ENCODE peak calls at places on chromosomes 12 and 14, in seven cellular contexts. One of them, this sample, is unnamed.
A peak's percentile ranks its signal among the peaks of the same experiment; 100 is the strongest.

GRCh38 chr14:55801121-55801520 is 221.1 kb downstream of the KTN1 start:
- DNase-seq in GM12865: no peak
- DNase-seq in heart left ventricle: no peak
- DNase-seq in neural crest cell: no peak
- DNase-seq in AG04450: no peak
- DNase-seq in lower leg skin: no peak
- DNase-seq in fibroblast of lung: no peak
- DNase-seq in this sample: no peak

GRCh38 chr12:64551676-64552075 is 58.6 kb upstream of the RASSF3 start:
- DNase-seq in heart left ventricle: no peak
- DNase-seq in neural crest cell: no peak
- DNase-seq in lower leg skin: no peak
- DNase-seq in fibroblast of lung: no peak
- DNase-seq in AG04450: no peak
- DNase-seq in GM12865: no peak
- DNase-seq in this sample: no peak

GRCh38 chr12:104399750-104400612 is 56.8 kb upstream of the CHST11 start:
- DNase-seq in GM12865: no peak
- DNase-seq in neural crest cell: no peak
- DNase-seq in heart left ventricle: no peak
- DNase-seq in AG04450: no peak
- DNase-seq in fibroblast of lung: no peak
- DNase-seq in lower leg skin: no peak
- DNase-seq in this sample: no peak

GRCh38 chr12:113838896-113839295 is 127.2 kb downstream of the RBM19 start:
- DNase-seq in fibroblast of lung: no peak
- DNase-seq in lower leg skin: no peak
- DNase-seq in heart left ventricle: no peak
- DNase-seq in GM12865: no peak
- DNase-seq in AG04450: no peak
- DNase-seq in neural crest cell: no peak
- DNase-seq in this sample: no peak

GRCh38 chr12:73623421-73623820 is 914.2 kb upstream of the ATXN7L3B start:
- DNase-seq in neural crest cell: no peak
- DNase-seq in fibroblast of lung: no peak
- DNase-seq in heart left ventricle: no peak
- DNase-seq in GM12865: no peak
- DNase-seq in AG04450: no peak
- DNase-seq in lower leg skin: no peak
- DNase-seq in this sample: no peak

GRCh38 chr12:58502236-58502635 is 418.1 kb downstream of the LRIG3 start:
- DNase-seq in GM12865: no peak
- DNase-seq in AG04450: no peak
- DNase-seq in neural crest cell: peak; percentile 13
- DNase-seq in heart left ventricle: no peak
- DNase-seq in fibroblast of lung: peak; percentile 69
- DNase-seq in lower leg skin: no peak
- DNase-seq in this sample: no peak

GRCh38 chr12:42698213-42698612 is 108.7 kb upstream of the PRICKLE1 start:
- DNase-seq in lower leg skin: no peak
- DNase-seq in neural crest cell: no peak
- DNase-seq in heart left ventricle: no peak
- DNase-seq in GM12865: no peak
- DNase-seq in fibroblast of lung: peak; percentile 63
- DNase-seq in AG04450: no peak
- DNase-seq in this sample: no peak

GRCh38 chr12:81146228-81147225 is 68.6 kb downstream of the ACSS3 start:
- DNase-seq in heart left ventricle: no peak
- DNase-seq in GM12865: no peak
- DNase-seq in lower leg skin: no peak
- DNase-seq in AG04450: no peak
- DNase-seq in neural crest cell: no peak
- DNase-seq in fibroblast of lung: no peak
- DNase-seq in this sample: no peak

GRCh38 chr12:96194901-96195844 is 998 bp downstream of the ELK3 start:
- DNase-seq in lower leg skin: no peak
- DNase-seq in AG04450: peak; percentile 61
- DNase-seq in GM12865: peak; percentile 92
- DNase-seq in heart left ventricle: peak; percentile 67
- DNase-seq in neural crest cell: peak; percentile 31
- DNase-seq in fibroblast of lung: peak; percentile 94
- DNase-seq in this sample: peak; percentile 80

GRCh38 chr12:123916729-123917128 is 55.9 kb downstream of the CCDC92 start:
- DNase-seq in lower leg skin: no peak
- DNase-seq in GM12865: no peak
- DNase-seq in AG04450: no peak
- DNase-seq in fibroblast of lung: peak; percentile 48
- DNase-seq in heart left ventricle: no peak
- DNase-seq in neural crest cell: no peak
- DNase-seq in this sample: no peak

GRCh38 chr14:101723061-101723595 is 38.4 kb upstream of the PPP2R5C start:
- DNase-seq in AG04450: no peak
- DNase-seq in GM12865: no peak
- DNase-seq in neural crest cell: no peak
- DNase-seq in lower leg skin: peak; percentile 81
- DNase-seq in fibroblast of lung: no peak
- DNase-seq in heart left ventricle: no peak
- DNase-seq in this sample: no peak

GRCh38 chr12:2998789-2999264 is 39.6 kb downstream of the TEAD4 start:
- DNase-seq in heart left ventricle: peak; percentile 81
- DNase-seq in neural crest cell: no peak
- DNase-seq in fibroblast of lung: peak; percentile 90
- DNase-seq in AG04450: peak; percentile 44
- DNase-seq in GM12865: no peak
- DNase-seq in lower leg skin: no peak
- DNase-seq in this sample: no peak

GRCh38 chr12:32089156-32089950 is 17.3 kb upstream of the BICD1 start:
- DNase-seq in AG04450: no peak
- DNase-seq in lower leg skin: peak; percentile 32
- DNase-seq in neural crest cell: no peak
- DNase-seq in GM12865: no peak
- DNase-seq in heart left ventricle: no peak
- DNase-seq in fibroblast of lung: no peak
- DNase-seq in this sample: no peak

GRCh38 chr14:56881181-56881580 is 70.9 kb upstream of the OTX2 start:
- DNase-seq in lower leg skin: no peak
- DNase-seq in fibroblast of lung: no peak
- DNase-seq in AG04450: no peak
- DNase-seq in neural crest cell: no peak
- DNase-seq in heart left ventricle: no peak
- DNase-seq in GM12865: no peak
- DNase-seq in this sample: no peak

GRCh38 chr14:20986811-20987210 is 3.0 kb upstream of the METTL17 start:
- DNase-seq in heart left ventricle: no peak
- DNase-seq in fibroblast of lung: peak; percentile 97
- DNase-seq in GM12865: no peak
- DNase-seq in lower leg skin: no peak
- DNase-seq in AG04450: peak; percentile 75
- DNase-seq in neural crest cell: no peak
- DNase-seq in this sample: no peak

GRCh38 chr12:111368291-111368683 is 608 bp downstream of the PHETA1 start:
- DNase-seq in heart left ventricle: peak; percentile 58
- DNase-seq in lower leg skin: peak; percentile 89
- DNase-seq in GM12865: no peak
- DNase-seq in fibroblast of lung: no peak
- DNase-seq in neural crest cell: peak; percentile 14
- DNase-seq in AG04450: no peak
- DNase-seq in this sample: no peak

GRCh38 chr14:52949711-52950409 is 990 bp downstream of the FERMT2 start:
- DNase-seq in lower leg skin: no peak
- DNase-seq in neural crest cell: no peak
- DNase-seq in AG04450: no peak
- DNase-seq in GM12865: no peak
- DNase-seq in fibroblast of lung: peak; percentile 70
- DNase-seq in heart left ventricle: no peak
- DNase-seq in this sample: no peak

GRCh38 chr14:47270715-47271114 is 404.7 kb downstream of the MDGA2 start:
- DNase-seq in AG04450: no peak
- DNase-seq in GM12865: no peak
- DNase-seq in heart left ventricle: no peak
- DNase-seq in neural crest cell: no peak
- DNase-seq in fibroblast of lung: no peak
- DNase-seq in lower leg skin: no peak
- DNase-seq in this sample: no peak

GRCh38 chr12:76006028-76006916 is 25.3 kb downstream of the PHLDA1 start:
- DNase-seq in neural crest cell: no peak
- DNase-seq in fibroblast of lung: no peak
- DNase-seq in lower leg skin: no peak
- DNase-seq in AG04450: no peak
- DNase-seq in GM12865: no peak
- DNase-seq in heart left ventricle: no peak
- DNase-seq in this sample: no peak

DNA sequence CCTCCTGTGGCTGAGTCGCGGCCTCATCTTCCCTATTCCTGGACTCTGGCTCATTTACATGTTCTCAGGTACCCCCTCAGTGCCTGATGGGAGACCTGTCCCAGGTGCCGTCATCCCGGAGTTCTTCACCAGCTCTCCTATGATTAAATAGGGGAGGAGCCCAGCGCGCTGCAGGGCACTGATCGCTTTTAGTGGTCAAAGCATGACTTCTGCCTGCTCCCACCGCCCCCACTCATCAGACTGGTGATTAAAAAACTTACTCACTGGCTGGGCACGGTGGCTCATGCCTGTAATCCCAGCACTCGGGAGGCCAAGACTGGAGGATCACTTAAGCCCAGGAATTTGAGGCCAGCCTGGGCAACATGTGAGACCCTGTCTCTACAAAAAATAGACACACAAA is 85.9 kb downstream of the FOXN4 start:
- DNase-seq in heart left ventricle: no peak
- DNase-seq in lower leg skin: no peak
- DNase-seq in neural crest cell: no peak
- DNase-seq in GM12865: no peak
- DNase-seq in AG04450: no peak
- DNase-seq in fibroblast of lung: no peak
- DNase-seq in this sample: no peak
- TF ChIP-seq CTCF in heart left ventricle: no peak
- TF ChIP-seq CTCF in lower leg skin: no peak
- TF ChIP-seq CTCF in neural crest cell: no peak
- TF ChIP-seq CTCF in GM12865: no peak
- TF ChIP-seq CTCF in AG04450: no peak
- TF ChIP-seq CTCF in fibroblast of lung: no peak
- TF ChIP-seq CTCF in this sample: no peak

GRCh38 chr12:46517579-46517962 is 145.0 kb upstream of the SLC38A2 start:
- DNase-seq in GM12865: no peak
- DNase-seq in heart left ventricle: no peak
- DNase-seq in fibroblast of lung: no peak
- DNase-seq in AG04450: no peak
- DNase-seq in neural crest cell: no peak
- DNase-seq in lower leg skin: no peak
- DNase-seq in this sample: no peak
- TF ChIP-seq CTCF in GM12865: peak; percentile 27
- TF ChIP-seq CTCF in heart left ventricle: no peak
- TF ChIP-seq CTCF in fibroblast of lung: no peak
- TF ChIP-seq CTCF in AG04450: no peak
- TF ChIP-seq CTCF in neural crest cell: no peak
- TF ChIP-seq CTCF in lower leg skin: no peak
- TF ChIP-seq CTCF in this sample: no peak

GRCh38 chr14:22106700-22107697 is 433.4 kb upstream of the OR4E1 start:
- DNase-seq in neural crest cell: no peak
- DNase-seq in heart left ventricle: no peak
- DNase-seq in lower leg skin: no peak
- DNase-seq in fibroblast of lung: no peak
- DNase-seq in GM12865: no peak
- DNase-seq in AG04450: no peak
- DNase-seq in this sample: no peak
- TF ChIP-seq CTCF in neural crest cell: peak; percentile 35
- TF ChIP-seq CTCF in heart left ventricle: no peak
- TF ChIP-seq CTCF in lower leg skin: no peak
- TF ChIP-seq CTCF in fibroblast of lung: no peak
- TF ChIP-seq CTCF in GM12865: no peak
- TF ChIP-seq CTCF in AG04450: no peak
- TF ChIP-seq CTCF in this sample: no peak

GRCh38 chr14:64772394-64772950 is 68.2 kb downstream of the PLEKHG3 start:
- DNase-seq in AG04450: no peak
- DNase-seq in GM12865: no peak
- DNase-seq in lower leg skin: no peak
- DNase-seq in neural crest cell: no peak
- DNase-seq in heart left ventricle: no peak
- DNase-seq in fibroblast of lung: no peak
- DNase-seq in this sample: no peak
- TF ChIP-seq CTCF in AG04450: no peak
- TF ChIP-seq CTCF in GM12865: no peak
- TF ChIP-seq CTCF in lower leg skin: no peak
- TF ChIP-seq CTCF in neural crest cell: no peak
- TF ChIP-seq CTCF in heart left ventricle: no peak
- TF ChIP-seq CTCF in fibroblast of lung: no peak
- TF ChIP-seq CTCF in this sample: no peak

DNA sequence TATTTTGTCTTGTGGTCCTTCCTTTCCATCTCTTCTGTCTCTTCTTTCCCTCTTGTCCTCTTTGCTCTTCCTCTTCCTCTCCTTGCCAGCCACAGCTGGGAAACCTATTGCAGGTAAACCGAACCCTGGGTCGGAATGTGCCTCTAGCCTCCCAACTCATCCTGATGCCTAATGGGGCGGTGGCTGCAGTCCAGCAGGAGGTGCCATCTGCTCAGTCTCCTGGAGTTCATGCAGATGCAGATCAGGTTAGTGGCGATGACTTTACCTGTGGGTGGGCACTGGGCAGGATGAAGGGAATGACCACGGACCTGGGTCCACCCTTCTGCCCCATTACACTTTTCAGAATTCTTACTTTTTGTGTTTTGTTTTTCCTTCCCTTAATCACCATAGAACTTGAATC is 8.2 kb downstream of the PHC1 start:
- DNase-seq in AG04450: no peak
- DNase-seq in heart left ventricle: no peak
- DNase-seq in neural crest cell: no peak
- DNase-seq in fibroblast of lung: no peak
- DNase-seq in GM12865: no peak
- DNase-seq in lower leg skin: no peak
- DNase-seq in this sample: no peak
- TF ChIP-seq CTCF in AG04450: no peak
- TF ChIP-seq CTCF in heart left ventricle: no peak
- TF ChIP-seq CTCF in neural crest cell: no peak
- TF ChIP-seq CTCF in fibroblast of lung: no peak
- TF ChIP-seq CTCF in GM12865: no peak
- TF ChIP-seq CTCF in lower leg skin: no peak
- TF ChIP-seq CTCF in this sample: no peak

GRCh38 chr12:128418944-128419343 is 152.0 kb downstream of the TMEM132C start:
- DNase-seq in lower leg skin: no peak
- DNase-seq in neural crest cell: no peak
- DNase-seq in GM12865: no peak
- DNase-seq in AG04450: no peak
- DNase-seq in heart left ventricle: no peak
- DNase-seq in fibroblast of lung: no peak
- DNase-seq in this sample: no peak
- TF ChIP-seq CTCF in lower leg skin: no peak
- TF ChIP-seq CTCF in neural crest cell: no peak
- TF ChIP-seq CTCF in GM12865: no peak
- TF ChIP-seq CTCF in AG04450: no peak
- TF ChIP-seq CTCF in heart left ventricle: no peak
- TF ChIP-seq CTCF in fibroblast of lung: no peak
- TF ChIP-seq CTCF in this sample: no peak

GRCh38 chr14:39432619-39433451 is 602 bp upstream of the FBXO33 start:
- DNase-seq in fibroblast of lung: peak; percentile 85
- DNase-seq in AG04450: no peak
- DNase-seq in heart left ventricle: peak; percentile 94
- DNase-seq in lower leg skin: peak; percentile 97
- DNase-seq in neural crest cell: peak; percentile 70
- DNase-seq in GM12865: peak; percentile 92
- DNase-seq in this sample: peak; percentile 80
- TF ChIP-seq CTCF in fibroblast of lung: no peak
- TF ChIP-seq CTCF in AG04450: peak; percentile 14
- TF ChIP-seq CTCF in heart left ventricle: peak; percentile 33
- TF ChIP-seq CTCF in lower leg skin: no peak
- TF ChIP-seq CTCF in neural crest cell: no peak
- TF ChIP-seq CTCF in GM12865: no peak
- TF ChIP-seq CTCF in this sample: no peak

This sample was measured in CD14-positive monocyte.